ENCODE peak calls at places on chromosomes 4 and X, in seven cellular contexts. V is iPS-NIHi11, P is RWPE1, Q is stromal cell of bone marrow, U is retina, E is T47D, D is choroid plexus epithelial cell. G is an unnamed sample.
A peak's percentile ranks its signal among the peaks of the same experiment; 100 is the strongest.

GRCh38 chrX:46626566-46626965 is 53.0 kb downstream of the CHST7 start:
- DNase-seq in Q (no peak), V (no peak), D (peak; percentile 16), P (no peak), U (no peak), E (no peak), G (no peak)

GRCh38 chr4:2796261-2797187 is 3.6 kb downstream of the SH3BP2 start:
- DNase-seq in D (peak; percentile 53), P (peak; percentile 55), E (no peak), V (no peak), U (no peak), Q (no peak), G (no peak)

GRCh38 chr4:74098628-74098995 is 383 bp downstream of the CXCL2 start:
- DNase-seq in Q (no peak), E (no peak), V (no peak), D (peak; percentile 35), U (peak; percentile 56), P (no peak), G (no peak)

GRCh38 chr4:24850669-24851068 is 55.3 kb downstream of the SOD3 start:
- DNase-seq in P (peak; percentile 74), V (no peak), U (no peak), D (peak; percentile 85), Q (peak; percentile 93), E (no peak), G (no peak)

GRCh38 chr4:177386416-177386815 is 55.8 kb downstream of the AGA start:
- DNase-seq in Q (no peak), E (no peak), D (no peak), V (no peak), U (peak; percentile 80), P (no peak), G (no peak)

GRCh38 chrX:85993539-85994197 is 53.7 kb downstream of the CHM start:
- DNase-seq in Q (no peak), D (peak; percentile 19), P (no peak), E (no peak), U (no peak), V (no peak), G (no peak)

GRCh38 chr4:177107288-177107901 is 202.3 kb upstream of the NEIL3 start:
- DNase-seq in U (no peak), P (no peak), V (no peak), E (no peak), D (no peak), Q (peak; percentile 78), G (no peak)

GRCh38 chr4:139901516-139902327 is 236.1 kb downstream of the MGST2 start:
- DNase-seq in P (no peak), V (no peak), E (no peak), D (peak; percentile 57), U (peak; percentile 68), Q (no peak), G (no peak)

GRCh38 chr4:177308125-177308524 is 1.5 kb upstream of the NEIL3 start:
- DNase-seq in D (peak; percentile 41), Q (peak; percentile 80), V (no peak), E (no peak), U (no peak), P (peak; percentile 20), G (no peak)

GRCh38 chr4:151484396-151485102 is 75.6 kb downstream of the FHIP1A start:
- DNase-seq in D (peak; percentile 92), E (no peak), U (no peak), V (peak; percentile 76), P (peak; percentile 84), Q (peak; percentile 84), G (no peak)

GRCh38 chrX:33416273-33416805 is 205.0 kb upstream of the DMD start:
- DNase-seq in Q (no peak), D (no peak), P (no peak), E (no peak), V (no peak), U (no peak), G (no peak)

GRCh38 chr4:25528391-25528790 is 127.3 kb upstream of the SLC34A2 start:
- DNase-seq in E (no peak), P (no peak), Q (no peak), V (no peak), U (no peak), D (no peak), G (no peak)

GRCh38 chr4:47239649-47240048 is 208.3 kb downstream of the GABRB1 start:
- DNase-seq in P (no peak), U (no peak), V (peak; percentile 7), Q (no peak), D (no peak), E (no peak), G (no peak)

GRCh38 chrX:107700317-107700774 is 72.0 kb downstream of the PRPS1 start:
- DNase-seq in U (no peak), V (peak; percentile 29), E (no peak), Q (no peak), P (no peak), D (peak; percentile 96), G (no peak)

GRCh38 chr4:150583287-150584197 is 1.6 kb downstream of the MAB21L2 start:
- DNase-seq in U (peak; percentile 88), D (peak; percentile 47), V (no peak), E (no peak), P (no peak), Q (no peak), G (no peak)

GRCh38 chr4:166012129-166013078 is 139.4 kb downstream of the TLL1 start:
- DNase-seq in U (no peak), Q (no peak), P (peak; percentile 14), D (peak; percentile 9), E (no peak), V (no peak), G (no peak)

GRCh38 chr4:185370291-185370690 is 25.4 kb downstream of the LRP2BP start:
- DNase-seq in Q (no peak), E (no peak), V (no peak), P (no peak), D (no peak), U (no peak), G (no peak)

GRCh38 chrX:130110379-130111219 is at the start of gene ELF4:
- DNase-seq in U (no peak), Q (no peak), P (peak; percentile 71), E (peak; percentile 51), V (peak; percentile 60), D (peak; percentile 58), G (peak; percentile 49)

GRCh38 chr4:86496094-86497060 is 97.7 kb upstream of the PTPN13 start:
- DNase-seq in U (peak; percentile 58), E (no peak), D (peak; percentile 72), P (peak; percentile 70), Q (no peak), V (peak; percentile 53), G (no peak)

GRCh38 chr4:37798616-37799015 is 27.9 kb upstream of the PGM2 start:
- DNase-seq in E (no peak), Q (no peak), D (no peak), P (no peak), U (no peak), V (no peak), G (no peak)

GRCh38 chrX:40166582-40166981 is 68.8 kb upstream of the BCOR start:
- DNase-seq in V (no peak), E (no peak), D (no peak), P (no peak), Q (no peak), U (peak; percentile 32), G (no peak)

GRCh38 chr4:69757464-69757863 is 3.0 kb downstream of the SULT1B1 start:
- DNase-seq in P (no peak), Q (no peak), U (no peak), D (no peak), V (no peak), E (no peak), G (no peak)

GRCh38 chr4:5821665-5822358 is 71.1 kb downstream of the CRMP1 start:
- DNase-seq in D (no peak), U (peak; percentile 59), P (no peak), Q (no peak), V (peak; percentile 83), E (no peak), G (no peak)

GRCh38 chr4:113945906-113946305 is 33.5 kb downstream of the ARSJ start:
- DNase-seq in V (no peak), P (no peak), D (peak; percentile 51), E (no peak), Q (peak; percentile 47), U (no peak), G (no peak)

GRCh38 chr4:168153596-168154440 is 61.5 kb downstream of the ANXA10 start:
- DNase-seq in E (peak; percentile 4), D (peak; percentile 93), P (peak; percentile 26), Q (peak; percentile 67), U (peak; percentile 75), V (peak; percentile 20), G (peak; percentile 70)

GRCh38 chr4:139973611-139974010 is 180.4 kb downstream of the MAML3 start:
- DNase-seq in V (no peak), E (no peak), U (no peak), D (peak; percentile 27), P (no peak), Q (no peak), G (no peak)

GRCh38 chr4:147371661-147372060 is 109.2 kb upstream of the EDNRA start:
- DNase-seq in D (peak; percentile 50), V (no peak), P (peak; percentile 79), E (no peak), Q (no peak), U (no peak), G (no peak)

GRCh38 chrX:17590892-17591740 is 146.2 kb upstream of the SCML1 start:
- DNase-seq in U (peak; percentile 73), P (peak; percentile 46), V (peak; percentile 64), Q (peak; percentile 61), D (peak; percentile 89), E (peak; percentile 23), G (no peak)

GRCh38 chr4:7971881-7972500 is 32.3 kb upstream of the AFAP1 start:
- DNase-seq in V (no peak), P (no peak), D (peak; percentile 44), U (no peak), Q (no peak), E (no peak), G (no peak)

GRCh38 chrX:2325076-2325784 is 175.5 kb downstream of the DHRSX start:
- DNase-seq in Q (peak; percentile 65), U (peak; percentile 93), P (no peak), D (peak; percentile 72), V (no peak), E (no peak), G (peak; percentile 38)

GRCh38 chr4:139558235-139559094 is 2.4 kb upstream of the SETD7 start:
- DNase-seq in U (no peak), E (no peak), D (no peak), V (no peak), Q (no peak), P (no peak), G (no peak)

GRCh38 chrX:20530319-20530979 is 263.7 kb upstream of the RPS6KA3 start:
- DNase-seq in Q (peak; percentile 66), D (peak; percentile 77), E (peak; percentile 11), V (peak; percentile 35), U (peak; percentile 76), P (peak; percentile 22), G (peak; percentile 12)

GRCh38 chr4:113057891-113058290 is 8.4 kb downstream of the ANK2 start:
- DNase-seq in Q (peak; percentile 32), D (peak; percentile 9), U (no peak), V (no peak), P (no peak), E (no peak), G (no peak)

GRCh38 chrX:80181079-80181478 is 166.5 kb downstream of the TBX22 start:
- DNase-seq in V (peak; percentile 56), U (no peak), Q (no peak), D (no peak), E (no peak), P (no peak), G (no peak)

GRCh38 chr4:133402616-133403015 is 253.5 kb downstream of the PCDH10 start:
- DNase-seq in Q (no peak), E (no peak), V (no peak), D (peak; percentile 45), U (no peak), P (peak; percentile 13), G (no peak)

GRCh38 chrX:25941087-25941486 is 197.1 kb upstream of the MAGEB18 start:
- DNase-seq in Q (peak; percentile 13), P (peak; percentile 0), D (no peak), V (no peak), U (no peak), E (no peak), G (no peak)

G was measured in naive thymus-derived CD8-positive, alpha-beta T cell.